ENCODE peak calls at places on chromosomes 7 and 10, in seven cellular contexts. L is suprapubic skin, Q is ovary, E is A549, W is H1, V is stomach, C is esophagus muscularis mucosa. H is an unnamed sample.
A peak's percentile ranks its signal among the peaks of the same experiment; 100 is the strongest.

GRCh38 chr7:72234086-72234485 is 178.1 kb downstream of the CALN1 start:
- DNase-seq in W (no peak), V (no peak), C (no peak), Q (no peak), E (no peak), L (no peak), H (no peak)

GRCh38 chr7:134804854-134805253 is 25.4 kb downstream of the CALD1 start:
- DNase-seq in L (no peak), E (no peak), W (no peak), Q (no peak), C (no peak), V (no peak), H (no peak)

GRCh38 chr10:33137356-33138007 is 179.5 kb upstream of the ITGB1 start:
- DNase-seq in E (no peak), Q (no peak), W (no peak), V (no peak), C (no peak), L (no peak), H (no peak)

GRCh38 chr7:100680589-100681271 is 7.2 kb downstream of the GNB2 start:
- DNase-seq in C (no peak), W (no peak), E (no peak), Q (no peak), L (no peak), V (no peak), H (no peak)

GRCh38 chr7:81769891-81770818 is at the start of gene HGF:
- DNase-seq in V (peak; percentile 37), Q (peak; percentile 42), E (no peak), L (peak; percentile 67), C (peak; percentile 93), W (no peak), H (peak; percentile 27)

GRCh38 chr7:155338632-155339320 is 41.1 kb downstream of the INSIG1 start:
- DNase-seq in C (no peak), V (no peak), Q (no peak), E (no peak), W (peak; percentile 40), L (no peak), H (no peak)

GRCh38 chr7:2452074-2452507 is 24.1 kb downstream of the GRIFIN start:
- DNase-seq in L (peak; percentile 60), W (peak; percentile 64), E (no peak), V (no peak), Q (peak; percentile 46), C (no peak), H (no peak)

GRCh38 chr7:52609511-52609910 is 425.9 kb upstream of the POM121L12 start:
- DNase-seq in L (no peak), V (no peak), W (no peak), E (no peak), Q (no peak), C (no peak), H (no peak)

GRCh38 chr7:26305048-26305868 is 13.6 kb downstream of the SNX10 start:
- DNase-seq in Q (no peak), L (no peak), W (no peak), V (no peak), C (no peak), E (no peak), H (no peak)

GRCh38 chr7:156907656-156908055 is 14.7 kb upstream of the LMBR1 start:
- DNase-seq in W (no peak), E (no peak), V (no peak), C (no peak), Q (no peak), L (no peak), H (no peak)

GRCh38 chr10:17453377-17454091 is 861 bp downstream of the ST8SIA6 start:
- DNase-seq in L (peak; percentile 68), Q (peak; percentile 38), W (peak; percentile 80), C (no peak), V (peak; percentile 41), E (peak; percentile 37), H (peak; percentile 32)

GRCh38 chr7:32154797-32155196 is 84.6 kb upstream of the PDE1C start:
- DNase-seq in E (no peak), W (no peak), C (no peak), Q (peak; percentile 15), L (no peak), V (peak; percentile 31), H (no peak)

GRCh38 chr7:16989883-16990413 is 108.2 kb upstream of the AGR3 start:
- DNase-seq in Q (no peak), L (peak; percentile 90), W (no peak), C (no peak), V (peak; percentile 91), E (peak; percentile 67), H (peak; percentile 81)

GRCh38 chr7:151694828-151695580 is 175.3 kb upstream of the RHEB start:
- DNase-seq in V (no peak), Q (no peak), E (no peak), W (no peak), C (no peak), L (peak; percentile 88), H (no peak)

GRCh38 chr10:124339951-124340760 is 78.6 kb downstream of the OAT start:
- DNase-seq in C (no peak), W (no peak), Q (peak; percentile 54), L (no peak), E (no peak), V (peak; percentile 24), H (no peak)

GRCh38 chr10:28980264-28980663 is 302.9 kb downstream of the BAMBI start:
- DNase-seq in W (no peak), Q (no peak), V (no peak), L (no peak), E (no peak), C (no peak), H (no peak)

GRCh38 chr10:16996530-16996964 is 133.1 kb downstream of the CUBN start:
- DNase-seq in W (no peak), V (no peak), Q (no peak), L (no peak), C (no peak), E (no peak), H (no peak)

GRCh38 chr10:96889415-96890171 is 57.5 kb downstream of the LCOR start:
- DNase-seq in C (no peak), W (no peak), V (no peak), L (no peak), Q (no peak), E (no peak), H (no peak)

GRCh38 chr7:112462236-112462635 is 12.0 kb downstream of the IFRD1 start:
- DNase-seq in W (no peak), L (no peak), C (no peak), V (peak; percentile 40), Q (no peak), E (no peak), H (peak; percentile 74)

GRCh38 chr10:129467346-129468119 is 492 bp downstream of the MGMT start:
- DNase-seq in E (no peak), V (no peak), W (no peak), Q (no peak), C (peak; percentile 84), L (no peak), H (no peak)

GRCh38 chr7:92763636-92764423 is 72.5 kb downstream of the CDK6 start:
- DNase-seq in W (peak; percentile 70), V (no peak), L (no peak), E (peak; percentile 78), C (no peak), Q (no peak), H (no peak)

GRCh38 chr10:35735412-35735811 is 93.3 kb upstream of the FZD8 start:
- DNase-seq in E (no peak), W (no peak), V (no peak), C (peak; percentile 64), L (no peak), Q (no peak), H (no peak)

GRCh38 chr10:110528224-110528997 is 30.7 kb downstream of the DUSP5 start:
- DNase-seq in E (no peak), W (no peak), L (no peak), V (no peak), Q (no peak), C (no peak), H (no peak)

GRCh38 chr10:110531687-110532086 is 34.0 kb downstream of the DUSP5 start:
- DNase-seq in Q (no peak), L (no peak), C (peak; percentile 7), E (no peak), V (no peak), W (no peak), H (no peak)

GRCh38 chr10:110527731-110528171 is 30.0 kb downstream of the DUSP5 start:
- DNase-seq in C (no peak), W (no peak), E (no peak), Q (no peak), L (no peak), V (no peak), H (no peak)

GRCh38 chr10:110529596-110530011 is 31.9 kb downstream of the DUSP5 start:
- DNase-seq in C (no peak), V (no peak), Q (no peak), E (no peak), W (no peak), L (no peak), H (no peak)

GRCh38 chr10:110530131-110530831 is 32.6 kb downstream of the DUSP5 start:
- DNase-seq in C (no peak), W (peak; percentile 86), L (peak; percentile 79), Q (peak; percentile 26), V (no peak), E (peak; percentile 91), H (peak; percentile 46)
- TF ChIP-seq POLR2A in C (no peak), W (peak; percentile 30), L (no peak), Q (no peak), V (no peak), E (peak; percentile 39), H (no peak)

GRCh38 chr7:115198143-115198542 is 276.2 kb downstream of the MDFIC start:
- DNase-seq in L (no peak), W (no peak), C (no peak), V (no peak), E (no peak), Q (no peak), H (no peak)
- TF ChIP-seq CTCF in L (no peak), W (no peak), C (no peak), V (no peak), E (no peak), Q (no peak), H (no peak)

GRCh38 chr7:97480700-97481410 is 251.0 kb upstream of the TAC1 start:
- DNase-seq in W (no peak), E (no peak), V (no peak), L (no peak), C (no peak), Q (no peak), H (no peak)
- TF ChIP-seq EP300 in W (no peak), E (no peak), V (no peak), L (no peak), C (no peak), Q (no peak), H (no peak)

GRCh38 chr7:23419845-23420244 is 50.4 kb downstream of the IGF2BP3 start:
- DNase-seq in W (no peak), E (no peak), Q (no peak), C (no peak), L (no peak), V (no peak), H (no peak)

GRCh38 chr7:23418046-23418445 is 52.2 kb downstream of the IGF2BP3 start:
- DNase-seq in E (no peak), W (no peak), V (no peak), C (no peak), Q (no peak), L (no peak), H (no peak)

GRCh38 chr7:23422904-23423303 is 47.4 kb downstream of the IGF2BP3 start:
- DNase-seq in Q (no peak), E (no peak), L (no peak), C (no peak), W (no peak), V (peak; percentile 32), H (no peak)

GRCh38 chr7:23419160-23419559 is 51.1 kb downstream of the IGF2BP3 start:
- DNase-seq in W (no peak), C (no peak), L (no peak), V (no peak), E (no peak), Q (no peak), H (no peak)

GRCh38 chr7:23422384-23422783 is 47.9 kb downstream of the IGF2BP3 start:
- DNase-seq in Q (no peak), C (no peak), W (no peak), L (no peak), E (no peak), V (no peak), H (no peak)
- TF ChIP-seq POLR2A in Q (no peak), C (no peak), W (no peak), L (no peak), E (no peak), V (no peak), H (no peak)